ENCODE peak calls at places on chromosomes 5 and 9, in seven cellular contexts. W is cardiac fibroblast, I is thoracic aorta, C is Panc1, V is fibroblast of lung, X is prostate gland, N is fibroblast of the aortic adventitia. Y is an unnamed sample.

GRCh38 chr9:209143-209758 is 5.4 kb upstream of the DOCK8 start:
- DNase-seq in X (no peak), I (no peak), W (no peak), V (no peak), N (no peak), C (no peak), Y (no peak)

GRCh38 chr5:1510631-1511030 is 13.1 kb downstream of the LPCAT1 start:
- DNase-seq in X (no peak), V (no peak), W (no peak), I (no peak), N (no peak), C (no peak), Y (no peak)

GRCh38 chr5:179731791-179732411 is 721 bp upstream of the MAML1 start:
- DNase-seq in C (no peak), X (no peak), I (no peak), V (peak), W (peak), N (peak), Y (peak)

GRCh38 chr9:34375901-34376595 is 650 bp downstream of the MYORG start:
- DNase-seq in X (no peak), C (no peak), W (no peak), I (no peak), N (peak), V (peak), Y (peak)

GRCh38 chr9:68785965-68786364 is 80.9 kb downstream of the PIP5K1B start:
- DNase-seq in W (no peak), I (no peak), X (no peak), N (no peak), V (no peak), C (no peak), Y (no peak)

GRCh38 chr9:131755541-131756198 is 15.8 kb upstream of the RAPGEF1 start:
- DNase-seq in V (peak), I (no peak), N (peak), C (peak), W (peak), X (peak), Y (peak)

GRCh38 chr9:124632077-124632621 is 125.0 kb upstream of the NR5A1 start:
- DNase-seq in I (no peak), C (no peak), V (peak), N (peak), W (peak), X (no peak), Y (no peak)

GRCh38 chr5:159783731-159784247 is 132.5 kb upstream of the ADRA1B start:
- DNase-seq in V (no peak), W (no peak), I (no peak), N (no peak), C (no peak), X (no peak), Y (peak)

GRCh38 chr9:130731355-130731754 is 37.8 kb downstream of the EXOSC2 start:
- DNase-seq in W (no peak), I (no peak), N (no peak), V (no peak), X (peak), C (no peak), Y (no peak)

GRCh38 chr9:2119490-2120046 is 104.4 kb downstream of the SMARCA2 start:
- DNase-seq in V (no peak), C (no peak), W (no peak), N (peak), X (no peak), I (no peak), Y (no peak)

GRCh38 chr9:2120926-2121689 is 106.0 kb downstream of the SMARCA2 start:
- DNase-seq in C (no peak), V (peak), X (no peak), N (peak), I (no peak), W (peak), Y (peak)

GRCh38 chr9:2117527-2117926 is 102.4 kb downstream of the SMARCA2 start:
- DNase-seq in C (no peak), I (no peak), W (no peak), X (no peak), N (no peak), V (no peak), Y (no peak)

DNA sequence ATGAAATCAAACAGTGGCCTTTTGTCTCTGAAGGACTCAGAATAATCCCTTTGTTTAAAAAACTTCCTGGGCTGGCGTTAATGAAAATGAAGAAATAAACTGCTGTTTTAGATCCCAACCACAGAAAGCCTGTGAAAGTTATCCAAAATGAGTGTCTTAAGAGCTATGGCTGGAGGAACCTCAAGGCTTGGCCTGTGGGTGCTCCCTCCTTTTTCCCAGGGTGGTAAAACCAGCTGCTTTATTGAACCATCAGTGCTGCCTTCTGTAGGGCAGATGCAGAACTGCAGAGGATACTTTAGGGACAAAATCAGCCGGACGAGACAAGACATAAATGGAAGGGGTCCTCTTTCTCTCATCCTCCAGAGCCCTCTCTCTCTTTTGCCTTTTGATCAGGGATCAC is 100.9 kb downstream of the SMARCA2 start:
- DNase-seq in W (no peak), C (no peak), N (no peak), X (no peak), V (no peak), I (no peak), Y (peak)
- TF ChIP-seq CTCF in W (peak), C (peak), N (peak), X (no peak), V (peak), I (no peak), Y (peak)

GRCh38 chr9:129337287-129338140 is 159.5 kb upstream of the IER5L start:
- DNase-seq in W (no peak), X (no peak), I (no peak), V (no peak), C (no peak), N (no peak), Y (no peak)

GRCh38 chr9:129335456-129336129 is 157.5 kb upstream of the IER5L start:
- DNase-seq in V (peak), I (no peak), N (no peak), X (no peak), C (no peak), W (peak), Y (no peak)

GRCh38 chr9:129336601-129337286 is 158.7 kb upstream of the IER5L start:
- DNase-seq in C (no peak), X (peak), V (peak), W (peak), N (peak), I (no peak), Y (peak)

GRCh38 chr9:129334744-129335080 is 156.7 kb upstream of the IER5L start:
- DNase-seq in C (no peak), X (no peak), N (no peak), I (no peak), V (no peak), W (no peak), Y (no peak)

GRCh38 chr9:129336130-129336528 is 158.1 kb upstream of the IER5L start:
- DNase-seq in N (peak), I (no peak), W (peak), V (peak), C (no peak), X (no peak), Y (no peak)
- H3K4me3 ChIP-seq in N (no peak), I (peak), W (no peak), V (no peak), C (peak), X (peak), Y (peak)

DNA sequence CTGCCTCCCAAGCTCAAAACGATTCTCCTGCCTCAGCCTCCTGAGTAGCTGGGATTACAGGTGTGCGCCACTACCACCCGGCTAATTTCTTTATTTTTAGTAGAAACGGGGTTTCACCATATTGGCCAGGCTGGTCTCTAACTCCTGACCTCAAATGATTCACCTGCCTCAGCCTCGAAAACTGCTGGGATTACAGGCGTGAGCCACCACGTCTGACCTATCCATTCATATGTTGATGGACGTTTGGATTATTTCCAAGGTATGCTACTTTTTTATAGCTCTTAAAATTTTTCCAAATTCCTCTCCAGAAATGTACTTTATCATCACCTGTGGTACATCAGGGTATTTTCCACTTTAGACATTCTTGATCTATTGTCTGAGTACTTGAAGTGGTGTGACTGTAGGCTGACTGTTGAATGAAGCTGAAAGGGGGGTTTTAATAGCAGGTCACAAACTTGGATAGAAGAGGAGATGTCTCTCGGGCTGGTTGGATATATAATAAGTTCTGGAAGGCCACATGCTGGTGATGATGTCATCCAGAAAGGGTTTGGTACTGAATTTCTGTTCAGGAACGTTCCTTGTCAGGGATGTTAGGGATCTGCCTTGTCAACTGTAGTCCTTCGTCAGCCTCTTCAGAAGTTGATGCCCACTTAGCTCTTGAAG is 7.4 kb downstream of the CTNNA1 start:
- DNase-seq in V (peak), I (no peak), X (no peak), C (no peak), N (no peak), W (no peak), Y (peak)
- TF ChIP-seq CTCF in V (no peak), I (no peak), X (no peak), C (no peak), N (no peak), W (no peak), Y (no peak)

DNA sequence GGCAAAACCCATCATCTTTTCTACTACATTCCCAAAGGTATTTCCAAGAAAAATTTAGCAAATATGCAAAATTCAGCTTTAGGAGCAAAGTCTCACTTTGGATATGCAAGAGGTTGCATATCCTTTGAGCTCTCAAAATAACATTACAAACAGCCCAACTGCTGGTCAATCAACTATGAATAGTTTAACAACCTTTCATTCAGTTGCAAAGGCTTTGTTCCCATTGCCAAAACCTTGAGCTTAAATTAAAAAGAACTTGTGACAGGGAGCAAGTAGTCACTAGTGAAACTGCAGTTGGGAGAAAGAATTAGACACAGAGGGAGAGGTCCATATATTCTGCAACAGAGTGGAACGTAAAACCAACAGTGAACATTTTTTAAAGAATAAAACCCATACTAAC is 8.8 kb downstream of the ZNF608 start:
- DNase-seq in C (no peak), X (no peak), I (no peak), W (no peak), V (no peak), N (no peak), Y (no peak)
- H3K4me3 ChIP-seq in C (no peak), X (no peak), I (no peak), W (no peak), V (no peak), N (no peak), Y (no peak)

GRCh38 chr9:120929392-120929791 is 2.8 kb upstream of the TRAF1 start:
- DNase-seq in N (no peak), V (no peak), C (no peak), X (no peak), I (no peak), W (no peak), Y (no peak)

GRCh38 chr9:120928015-120928719 is 1.6 kb upstream of the TRAF1 start:
- DNase-seq in N (no peak), C (no peak), V (no peak), X (peak), W (no peak), I (no peak), Y (no peak)

GRCh38 chr9:120927125-120928014 is 774 bp upstream of the TRAF1 start:
- DNase-seq in W (no peak), C (no peak), I (no peak), X (no peak), V (no peak), N (no peak), Y (no peak)

GRCh38 chr9:120926397-120926928 is at the start of gene TRAF1:
- DNase-seq in C (no peak), N (no peak), X (no peak), W (no peak), V (peak), I (no peak), Y (no peak)

DNA sequence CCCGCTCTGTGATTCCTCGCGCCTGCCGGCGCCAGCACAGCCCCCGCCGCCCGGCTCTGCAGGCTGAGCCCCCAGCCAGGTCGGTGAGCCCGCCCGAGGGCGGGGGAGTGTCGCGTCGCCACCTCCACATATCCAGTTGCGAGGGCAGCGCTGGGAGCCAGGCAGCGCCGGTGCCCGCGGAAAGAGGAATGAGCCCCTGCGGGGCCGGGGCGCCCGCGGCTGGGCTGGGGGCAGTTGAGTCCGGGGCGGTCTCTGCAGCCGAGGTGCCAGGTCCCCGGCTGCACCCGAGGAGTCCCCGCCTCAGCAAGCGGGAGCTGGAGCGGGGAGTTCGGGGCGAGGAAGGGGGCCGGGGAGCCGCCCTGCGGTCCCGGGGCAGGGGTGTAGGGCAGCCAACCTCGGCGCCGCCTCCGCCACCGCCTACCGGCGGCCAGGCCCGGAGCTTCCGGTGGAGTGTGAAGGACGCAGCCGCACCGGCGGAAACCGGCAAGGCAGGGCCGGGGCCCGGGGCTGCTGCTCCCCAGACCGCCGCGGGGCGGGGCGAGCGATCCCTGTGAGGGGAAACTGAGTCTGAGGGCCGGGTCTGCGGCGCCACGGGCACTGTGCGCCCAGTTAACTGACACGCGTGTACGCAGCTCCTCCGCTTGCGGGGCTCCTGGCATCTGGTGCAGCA is 2.3 kb upstream of the TRAF1 start:
- DNase-seq in C (no peak), N (peak), W (peak), V (peak), X (peak), I (no peak), Y (peak)
- TF ChIP-seq CTCF in C (no peak), N (no peak), W (no peak), V (peak), X (no peak), I (peak), Y (no peak)

DNA sequence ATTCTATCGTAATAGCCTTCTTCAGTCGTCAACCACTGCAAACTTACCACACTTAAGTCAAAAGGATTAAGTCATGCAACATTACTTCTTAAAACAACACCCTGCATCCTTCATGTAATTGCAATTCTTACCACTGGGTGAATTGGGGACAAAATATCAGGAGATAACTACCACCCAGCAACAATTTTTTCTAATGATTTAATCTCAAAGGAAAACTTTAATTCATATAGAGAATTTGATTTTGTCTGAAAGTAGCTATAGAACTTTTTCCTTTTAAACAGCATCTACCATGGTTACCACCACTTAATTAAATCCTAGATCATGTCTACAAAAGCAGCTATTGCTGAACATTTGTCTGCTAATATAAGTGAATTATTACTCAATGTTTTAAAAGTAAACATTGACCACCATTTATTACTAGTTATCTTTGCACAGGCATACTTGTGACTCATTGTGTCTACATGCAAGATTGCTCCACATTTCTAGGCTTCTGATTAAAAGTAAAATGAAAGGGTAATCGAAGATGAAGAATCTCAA is 10.5 kb downstream of the MLLT3 start:
- DNase-seq in N (peak), V (peak), I (no peak), X (no peak), W (peak), C (no peak), Y (peak)
- H3K4me3 ChIP-seq in N (no peak), V (peak), I (no peak), X (no peak), W (peak), C (no peak), Y (no peak)

GRCh38 chr5:113387844-113388243 is 46.9 kb downstream of the TSSK1B start:
- DNase-seq in N (no peak), X (no peak), W (no peak), V (no peak), I (no peak), C (no peak), Y (no peak)
- TF ChIP-seq CTCF in N (no peak), X (no peak), W (no peak), V (no peak), I (no peak), C (no peak), Y (no peak)

GRCh38 chr9:113464286-113464660 is 746 bp downstream of the RGS3 start:
- DNase-seq in I (no peak), N (no peak), C (no peak), X (no peak), W (no peak), V (no peak), Y (no peak)
- H3K4me3 ChIP-seq in I (peak), N (no peak), C (peak), X (no peak), W (no peak), V (no peak), Y (no peak)